ENCODE peak calls at places on chromosome 16, in ten cellular contexts. S, O, G, D, Q, H, Y, J, Z and I are unnamed samples.

GRCh38 chr16:57104706-57105105 is 12.3 kb downstream of the CPNE2 start:
- DNase-seq in Z (no peak), H (no peak), S (no peak), J (no peak), G (no peak), Q (no peak), Y (no peak), D (no peak), O (no peak), I (no peak)

GRCh38 chr16:7363397-7364053 is 30.9 kb downstream of the RBFOX1 start:
- DNase-seq in O (no peak), S (no peak), Q (peak), Z (no peak), D (no peak), J (no peak), Y (no peak), H (no peak), G (no peak), I (peak)

GRCh38 chr16:75555213-75555706 is 792 bp downstream of the TMEM231 start:
- DNase-seq in Y (peak), S (no peak), G (peak), H (no peak), J (peak), D (peak), Z (no peak), Q (peak), O (peak), I (peak)

GRCh38 chr16:57000271-57001025 is 11.1 kb downstream of the NLRC5 start:
- DNase-seq in Q (no peak), H (no peak), S (no peak), O (no peak), D (peak), Z (no peak), J (peak), Y (peak), G (no peak), I (no peak)

GRCh38 chr16:9316615-9317014 is 225.2 kb downstream of the HAPSTR1 start:
- DNase-seq in Q (no peak), D (no peak), Y (no peak), J (no peak), G (no peak), Z (no peak), H (no peak), S (no peak), O (no peak), I (no peak)

GRCh38 chr16:49961087-49961486 is 63.9 kb upstream of the CNEP1R1 start:
- DNase-seq in Y (no peak), Z (no peak), S (no peak), Q (no peak), D (no peak), H (no peak), O (no peak), G (peak), J (peak), I (peak)

GRCh38 chr16:27379919-27380318 is 22.1 kb upstream of the IL21R start:
- DNase-seq in Z (no peak), Y (no peak), D (no peak), G (no peak), J (no peak), S (no peak), O (no peak), Q (no peak), H (no peak), I (no peak)

GRCh38 chr16:9874233-9874632 is 308.0 kb downstream of the GRIN2A start:
- DNase-seq in Q (peak), D (no peak), H (no peak), S (no peak), Y (no peak), J (no peak), G (no peak), Z (no peak), O (no peak), I (no peak)

GRCh38 chr16:57748596-57748995 is 13.0 kb downstream of the KATNB1 start:
- DNase-seq in S (no peak), J (no peak), O (no peak), Q (no peak), Y (no peak), G (no peak), D (no peak), H (no peak), Z (no peak), I (no peak)

GRCh38 chr16:84738255-84739038 is 38.6 kb downstream of the USP10 start:
- DNase-seq in Z (peak), H (peak), S (peak), D (peak), Y (peak), J (peak), Q (peak), G (peak), O (peak), I (peak)

GRCh38 chr16:57609541-57610401 is 18.7 kb upstream of the ADGRG1 start:
- DNase-seq in Q (no peak), Y (peak), O (no peak), D (no peak), S (no peak), Z (no peak), H (no peak), G (peak), J (no peak), I (peak)

GRCh38 chr16:29864205-29864604 is 1.2 kb upstream of the CDIPT start:
- DNase-seq in O (no peak), Q (no peak), Z (no peak), H (no peak), J (no peak), S (no peak), G (no peak), D (no peak), Y (no peak), I (no peak)

GRCh38 chr16:88013091-88013609 is 61.9 kb downstream of the BANP start:
- DNase-seq in D (peak), G (no peak), Y (no peak), S (no peak), J (peak), O (no peak), Q (no peak), H (no peak), Z (no peak), I (no peak)

GRCh38 chr16:85566502-85567100 is 46.5 kb upstream of the GSE1 start:
- DNase-seq in Q (no peak), O (no peak), Z (no peak), D (no peak), Y (no peak), J (no peak), H (no peak), S (no peak), G (no peak), I (no peak)

GRCh38 chr16:31502981-31503380 is 5.2 kb downstream of the RUSF1 start:
- DNase-seq in Z (no peak), J (no peak), Q (no peak), S (no peak), O (no peak), Y (no peak), H (no peak), G (no peak), D (no peak), I (no peak)

GRCh38 chr16:58346831-58347371 is 45.4 kb upstream of the GINS3 start:
- DNase-seq in D (no peak), S (no peak), J (no peak), Z (no peak), Y (no peak), G (no peak), O (no peak), Q (peak), H (no peak), I (no peak)

GRCh38 chr16:15686287-15686686 is 36.2 kb downstream of the NDE1 start:
- DNase-seq in Q (no peak), H (no peak), J (no peak), Y (no peak), Z (no peak), G (no peak), O (no peak), D (no peak), S (no peak), I (no peak)

GRCh38 chr16:57612494-57612893 is 15.9 kb upstream of the ADGRG1 start:
- DNase-seq in Z (no peak), Q (no peak), H (no peak), Y (no peak), S (no peak), J (no peak), O (no peak), G (no peak), D (no peak), I (no peak)

GRCh38 chr16:70650216-70650615 is 3.9 kb downstream of the IL34 start:
- DNase-seq in S (no peak), Z (no peak), Q (no peak), D (no peak), J (no peak), Y (no peak), H (no peak), O (no peak), G (no peak), I (no peak)

GRCh38 chr16:21663889-21664647 is at the start of gene OTOA:
- DNase-seq in S (peak), Z (peak), Y (peak), Q (no peak), H (peak), D (no peak), G (no peak), J (no peak), O (no peak), I (no peak)

GRCh38 chr16:1341495-1342388 is 8.3 kb downstream of the BAIAP3 start:
- DNase-seq in H (no peak), O (no peak), S (no peak), Q (no peak), J (no peak), D (no peak), G (no peak), Y (no peak), Z (no peak), I (no peak)

GRCh38 chr16:56258508-56259424 is 67.5 kb downstream of the GNAO1 start:
- DNase-seq in H (no peak), Y (no peak), J (no peak), G (no peak), S (no peak), D (no peak), O (no peak), Q (no peak), Z (no peak), I (no peak)

GRCh38 chr16:22901563-22901962 is 87.6 kb downstream of the HS3ST2 start:
- DNase-seq in G (no peak), D (no peak), Z (no peak), H (no peak), S (no peak), O (no peak), Q (no peak), Y (no peak), J (no peak), I (no peak)

GRCh38 chr16:1526608-1527555 is 6.6 kb upstream of the TMEM204 start:
- DNase-seq in D (no peak), G (no peak), Q (no peak), Z (no peak), O (no peak), H (no peak), S (no peak), J (no peak), Y (no peak), I (no peak)